ENCODE peak calls at places on chromosomes 7 and 10, in nine cellular contexts. C is esophagus muscularis mucosa, N is heart left ventricle, D is A549, S is NB4, L is transverse colon, F is HCT116, G is H54, K is esophagus squamous epithelium. W is an unnamed sample.

GRCh38 chr7:159094919-159095915 is 49.5 kb downstream of the VIPR2 start:
- DNase-seq in C (no peak), N (peak), D (no peak), S (no peak), L (no peak), F (no peak), G (no peak), K (no peak), W (no peak)

GRCh38 chr7:40866601-40867000 is 731.8 kb downstream of the SUGCT start:
- DNase-seq in C (no peak), N (no peak), D (no peak), S (no peak), L (no peak), F (no peak), G (no peak), K (no peak), W (no peak)

GRCh38 chr7:40945788-40946187 is 757.1 kb downstream of the INHBA start:
- DNase-seq in C (no peak), N (no peak), D (no peak), S (no peak), L (no peak), F (no peak), G (no peak), K (no peak), W (no peak)

GRCh38 chr7:101915000-101915399 is 97.6 kb downstream of the CUX1 start:
- DNase-seq in C (no peak), N (peak), D (no peak), S (no peak), L (no peak), F (no peak), G (no peak), K (no peak), W (no peak)

GRCh38 chr10:91367127-91367531 is 43.0 kb upstream of the HECTD2 start:
- DNase-seq in C (no peak), N (no peak), D (no peak), S (no peak), L (no peak), F (no peak), G (no peak), K (no peak), W (no peak)

GRCh38 chr7:109549461-109549860 is 979.8 kb downstream of the DNAJB9 start:
- DNase-seq in C (no peak), N (peak), D (no peak), S (no peak), L (no peak), F (no peak), G (no peak), K (no peak), W (no peak)

GRCh38 chr7:107865956-107866775 is 24.8 kb upstream of the DLD start:
- DNase-seq in C (no peak), N (no peak), D (no peak), S (no peak), L (no peak), F (no peak), G (no peak), K (no peak), W (no peak)

GRCh38 chr10:66783296-66783695 is 142.5 kb upstream of the LRRTM3 start:
- DNase-seq in C (no peak), N (no peak), D (no peak), S (no peak), L (no peak), F (no peak), G (peak), K (no peak), W (no peak)

GRCh38 chr10:21174670-21175495 is 277.8 kb upstream of the NEBL start:
- DNase-seq in C (no peak), N (no peak), D (no peak), S (no peak), L (no peak), F (peak), G (no peak), K (no peak), W (no peak)

GRCh38 chr10:132479024-132479602 is 58.5 kb upstream of the INPP5A start:
- DNase-seq in C (no peak), N (no peak), D (no peak), S (no peak), L (no peak), F (no peak), G (no peak), K (no peak), W (no peak)

GRCh38 chr7:157318015-157318706 is 18.6 kb upstream of the DNAJB6 start:
- DNase-seq in C (no peak), N (no peak), D (no peak), S (peak), L (peak), F (no peak), G (no peak), K (no peak), W (no peak)

GRCh38 chr7:13989138-13989943 is at the start of gene ETV1:
- DNase-seq in C (no peak), N (peak), D (peak), S (no peak), L (peak), F (no peak), G (peak), K (no peak), W (peak)

GRCh38 chr10:86659721-86660438 is 5.5 kb downstream of the OPN4 start:
- DNase-seq in C (no peak), N (no peak), D (no peak), S (peak), L (no peak), F (no peak), G (no peak), K (no peak), W (no peak)

GRCh38 chr7:93910076-93910994 is 4.0 kb downstream of the GNGT1 start:
- DNase-seq in C (no peak), N (no peak), D (no peak), S (no peak), L (no peak), F (no peak), G (no peak), K (no peak), W (no peak)

GRCh38 chr7:112635742-112636141 is 154.5 kb downstream of the TMEM168 start:
- DNase-seq in C (no peak), N (no peak), D (no peak), S (no peak), L (no peak), F (no peak), G (no peak), K (no peak), W (no peak)

GRCh38 chr7:112638675-112639400 is 151.4 kb downstream of the TMEM168 start:
- DNase-seq in C (no peak), N (no peak), D (no peak), S (peak), L (no peak), F (no peak), G (no peak), K (no peak), W (no peak)

GRCh38 chr7:112630565-112630964 is 149.8 kb downstream of the LSMEM1 start:
- DNase-seq in C (no peak), N (no peak), D (no peak), S (no peak), L (no peak), F (no peak), G (no peak), K (no peak), W (no peak)

DNA sequence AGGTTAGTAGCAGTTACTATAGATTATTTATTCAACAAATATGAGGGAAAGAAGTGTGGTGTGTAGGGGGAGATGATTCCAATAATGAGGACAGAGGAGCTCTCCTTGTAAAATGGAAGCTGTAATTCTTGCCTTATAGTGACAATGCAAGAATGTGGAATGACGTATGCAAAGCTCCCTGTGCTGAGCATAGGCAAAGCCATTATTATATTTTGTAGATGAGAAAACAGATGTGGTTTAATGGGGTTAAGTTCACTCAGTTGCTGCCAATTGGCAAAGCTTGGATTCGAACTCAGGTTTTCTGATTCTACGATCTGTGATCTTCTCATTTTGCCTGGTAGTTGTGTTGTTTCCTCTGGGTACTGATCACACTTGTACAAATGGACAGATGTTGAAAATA is 153.3 kb downstream of the LSMEM1 start:
- DNase-seq in C (no peak), N (no peak), D (no peak), S (no peak), L (no peak), F (no peak), G (no peak), K (no peak), W (no peak)
- TF ChIP-seq POLR2A in C (no peak), N (no peak), D (no peak), S (no peak), L (no peak), F (no peak), G (no peak), K (no peak), W (no peak)

GRCh38 chr7:75889826-75890225 is 11.0 kb downstream of the RHBDD2 start:
- DNase-seq in C (no peak), N (no peak), D (no peak), S (no peak), L (no peak), F (no peak), G (no peak), K (no peak), W (no peak)
- TF ChIP-seq POLR2A in C (no peak), N (no peak), D (no peak), S (no peak), L (no peak), F (no peak), G (no peak), K (no peak), W (no peak)

DNA sequence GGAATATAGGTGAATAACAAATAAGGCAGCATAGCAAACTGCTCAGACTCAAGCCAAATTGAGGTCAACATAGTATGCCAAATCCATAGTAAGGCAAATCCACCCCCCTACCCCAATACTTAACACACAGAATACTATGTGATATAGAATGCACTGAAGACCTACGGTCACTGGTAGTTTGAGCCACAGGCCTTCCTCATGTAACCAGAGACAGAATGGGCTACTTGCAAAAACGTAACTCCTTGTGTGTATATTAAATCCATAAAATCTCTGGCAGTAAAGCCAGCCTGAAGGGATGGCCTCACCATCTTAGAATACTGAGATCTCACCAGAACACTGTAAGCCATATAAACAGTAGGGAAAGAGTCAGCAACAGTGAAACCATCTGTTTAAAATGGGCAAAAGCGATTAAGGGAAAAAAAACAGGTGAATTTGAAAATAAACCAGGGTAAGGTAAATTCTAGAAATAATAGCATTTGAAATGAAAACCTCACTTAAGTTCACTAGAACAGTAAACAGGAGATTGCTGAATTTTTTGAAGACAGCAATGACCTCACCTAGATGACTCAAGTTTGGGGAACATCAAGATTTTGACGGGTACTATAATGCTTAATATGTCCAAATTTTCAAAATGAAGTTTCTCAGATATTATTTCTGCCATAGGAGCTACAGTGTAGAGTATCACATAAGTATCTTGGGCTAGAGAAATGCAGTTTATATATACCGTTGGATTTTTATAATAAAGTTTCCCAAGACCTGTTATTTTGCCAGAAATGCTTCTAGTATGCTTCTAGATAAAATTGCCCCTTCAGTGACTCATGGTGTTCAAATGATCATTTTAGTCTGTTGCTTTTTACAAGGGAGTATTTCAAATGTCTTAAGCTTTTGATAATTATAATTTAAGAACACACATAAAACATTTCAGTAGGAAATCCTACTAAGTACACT is 13.9 kb downstream of the HNRNPA2B1 start:
- DNase-seq in C (no peak), N (no peak), D (no peak), S (no peak), L (no peak), F (no peak), G (no peak), K (no peak), W (no peak)
- TF ChIP-seq POLR2A in C (no peak), N (no peak), D (no peak), S (peak), L (no peak), F (no peak), G (no peak), K (no peak), W (no peak)

GRCh38 chr10:22679608-22680007 is 34.8 kb downstream of the PIP4K2A start:
- DNase-seq in C (no peak), N (no peak), D (no peak), S (no peak), L (no peak), F (no peak), G (no peak), K (no peak), W (no peak)

GRCh38 chr10:22682237-22683192 is 31.9 kb downstream of the PIP4K2A start:
- DNase-seq in C (no peak), N (no peak), D (peak), S (peak), L (peak), F (peak), G (no peak), K (no peak), W (peak)

GRCh38 chr10:22681301-22681700 is 33.1 kb downstream of the PIP4K2A start:
- DNase-seq in C (no peak), N (no peak), D (no peak), S (no peak), L (no peak), F (no peak), G (no peak), K (no peak), W (no peak)

GRCh38 chr10:22683995-22684305 is 30.4 kb downstream of the PIP4K2A start:
- DNase-seq in C (no peak), N (no peak), D (no peak), S (no peak), L (no peak), F (no peak), G (no peak), K (no peak), W (no peak)

GRCh38 chr10:22681783-22682183 is 32.6 kb downstream of the PIP4K2A start:
- DNase-seq in C (no peak), N (no peak), D (peak), S (peak), L (no peak), F (peak), G (peak), K (no peak), W (no peak)
- TF ChIP-seq POLR2A in C (no peak), N (no peak), D (no peak), S (no peak), L (no peak), F (no peak), G (no peak), K (no peak), W (no peak)